ENCODE peak calls at places on chromosomes 4 and X, in eight cellular contexts. S is activated T-cell treated with anti-CD3 and anti-CD28 coated beads for 1 hour; Z is posterior vena cava; N is activated naive CD8-positive, alpha-beta T cell treated with anti-CD3 and anti-CD28 coated beads, Interleukin-2, amount 10 ng/mL, durations not matched to agents 7 days and 5 days; I is foreskin fibroblast; D is GDM1; G is IMR-90; Y is frontal cortex. X is an unnamed sample.

GRCh38 chr4:184370711-184371389 is 103.5 kb downstream of the IRF2 start:
- DNase-seq in S (no peak), Z (no peak), N (no peak), I (peak), D (peak), G (peak), Y (no peak), X (no peak)

GRCh38 chr4:54800831-54801530 is 143.2 kb downstream of the KIT start:
- DNase-seq in S (no peak), Z (no peak), N (no peak), I (no peak), D (peak), G (no peak), Y (no peak), X (no peak)

GRCh38 chr4:103046416-103047290 is 27.1 kb upstream of the SLC9B1 start:
- DNase-seq in S (peak), Z (no peak), N (no peak), I (peak), D (no peak), G (peak), Y (no peak), X (peak)

GRCh38 chr4:7905461-7905915 is 34.2 kb downstream of the AFAP1 start:
- DNase-seq in S (no peak), Z (peak), N (no peak), I (no peak), D (no peak), G (no peak), Y (no peak), X (no peak)

GRCh38 chr4:53076335-53076958 is 214.3 kb downstream of the RASL11B start:
- DNase-seq in S (no peak), Z (no peak), N (no peak), I (no peak), D (no peak), G (no peak), Y (no peak), X (no peak)

GRCh38 chrX:3271485-3272186 is 74.8 kb downstream of the MXRA5 start:
- DNase-seq in S (no peak), Z (no peak), N (no peak), I (peak), D (no peak), G (peak), Y (no peak), X (no peak)

GRCh38 chr4:44186096-44186849 is 262.3 kb downstream of the KCTD8 start:
- DNase-seq in S (no peak), Z (no peak), N (no peak), I (no peak), D (no peak), G (no peak), Y (no peak), X (no peak)

GRCh38 chr4:26058537-26058936 is 144.5 kb downstream of the SMIM20 start:
- DNase-seq in S (no peak), Z (no peak), N (no peak), I (no peak), D (no peak), G (no peak), Y (no peak), X (no peak)

GRCh38 chr4:73442275-73442674 is 6.3 kb downstream of the AFP start:
- DNase-seq in S (no peak), Z (no peak), N (no peak), I (no peak), D (no peak), G (no peak), Y (no peak), X (no peak)

GRCh38 chr4:4284827-4285618 is 4.9 kb downstream of the LYAR start:
- DNase-seq in S (no peak), Z (no peak), N (no peak), I (no peak), D (no peak), G (no peak), Y (no peak), X (no peak)

GRCh38 chr4:94364527-94364926 is 21.9 kb upstream of the HPGDS start:
- DNase-seq in S (no peak), Z (no peak), N (no peak), I (no peak), D (no peak), G (no peak), Y (no peak), X (no peak)

GRCh38 chrX:683572-683971 is 53.0 kb downstream of the SHOX start:
- DNase-seq in S (no peak), Z (no peak), N (no peak), I (no peak), D (no peak), G (no peak), Y (no peak), X (no peak)

GRCh38 chrX:47316276-47317025 is 53.9 kb upstream of the ZNF157 start:
- DNase-seq in S (no peak), Z (no peak), N (no peak), I (no peak), D (no peak), G (no peak), Y (no peak), X (peak)

GRCh38 chr4:111761531-111761930 is 383.7 kb upstream of the FAM241A start:
- DNase-seq in S (no peak), Z (no peak), N (no peak), I (no peak), D (no peak), G (no peak), Y (no peak), X (no peak)

GRCh38 chrX:68947882-68948605 is 119.2 kb downstream of the EFNB1 start:
- DNase-seq in S (no peak), Z (no peak), N (no peak), I (peak), D (no peak), G (no peak), Y (no peak), X (no peak)

GRCh38 chr4:7198440-7199128 is 6.2 kb downstream of the SORCS2 start:
- DNase-seq in S (no peak), Z (peak), N (no peak), I (no peak), D (no peak), G (no peak), Y (no peak), X (no peak)

GRCh38 chr4:26307027-26307426 is 13.8 kb upstream of the RBPJ start:
- DNase-seq in S (no peak), Z (no peak), N (no peak), I (no peak), D (no peak), G (no peak), Y (no peak), X (no peak)

GRCh38 chr4:176653406-176654220 is 139.1 kb downstream of the VEGFC start:
- DNase-seq in S (no peak), Z (no peak), N (no peak), I (no peak), D (no peak), G (peak), Y (no peak), X (no peak)

GRCh38 chrX:113400193-113400704 is 559.6 kb upstream of the AMOT start:
- DNase-seq in S (no peak), Z (no peak), N (no peak), I (no peak), D (no peak), G (no peak), Y (no peak), X (peak)

GRCh38 chr4:173537628-173538147 is 7.7 kb upstream of the HAND2 start:
- DNase-seq in S (no peak), Z (peak), N (no peak), I (no peak), D (no peak), G (no peak), Y (no peak), X (no peak)

GRCh38 chr4:120870279-120870673 is 52.2 kb downstream of the PRDM5 start:
- DNase-seq in S (no peak), Z (no peak), N (no peak), I (no peak), D (no peak), G (no peak), Y (no peak), X (peak)

GRCh38 chr4:97987019-97987648 is 156.1 kb downstream of the STPG2 start:
- DNase-seq in S (no peak), Z (no peak), N (no peak), I (no peak), D (no peak), G (no peak), Y (no peak), X (no peak)

GRCh38 chr4:152578670-152579069 is 42.8 kb upstream of the FBXW7 start:
- DNase-seq in S (no peak), Z (no peak), N (no peak), I (no peak), D (no peak), G (no peak), Y (no peak), X (no peak)

GRCh38 chr4:127622923-127623754 is 9.6 kb upstream of the INTU start:
- DNase-seq in S (no peak), Z (peak), N (peak), I (peak), D (no peak), G (peak), Y (peak), X (peak)

GRCh38 chr4:153232768-153233167 is 28.5 kb downstream of the TRIM2 start:
- DNase-seq in S (no peak), Z (no peak), N (no peak), I (no peak), D (no peak), G (no peak), Y (no peak), X (no peak)

GRCh38 chrX:150366951-150367545 is 3.9 kb downstream of the MAMLD1 start:
- DNase-seq in S (no peak), Z (no peak), N (no peak), I (peak), D (no peak), G (peak), Y (no peak), X (no peak)

GRCh38 chr4:186727977-186728519 is 4.4 kb upstream of the FAT1 start:
- DNase-seq in S (no peak), Z (no peak), N (no peak), I (no peak), D (no peak), G (no peak), Y (no peak), X (no peak)

GRCh38 chrX:151789179-151789800 is 54.7 kb downstream of the CNGA2 start:
- DNase-seq in S (no peak), Z (peak), N (no peak), I (peak), D (no peak), G (peak), Y (no peak), X (no peak)

X was measured in iPS DF 19.7.